ENCODE peak calls at places on chromosomes 13 and 19, in seven cellular contexts. L, C, N, J, W, S and Y are unnamed samples.

GRCh38 chr19:17679526-17680234 is 8.5 kb downstream of the UNC13A start:
- DNase-seq in S (no peak), J (no peak), C (no peak), L (no peak), N (no peak), W (no peak), Y (no peak)

GRCh38 chr13:90594694-90595093 is 752.8 kb upstream of the MIR17HG start:
- DNase-seq in C (no peak), W (no peak), S (no peak), J (no peak), L (no peak), N (no peak), Y (no peak)

GRCh38 chr13:96473463-96474157 is 383.7 kb downstream of the HS6ST3 start:
- DNase-seq in W (no peak), S (no peak), L (no peak), J (no peak), C (no peak), N (no peak), Y (no peak)

GRCh38 chr13:46295531-46296464 is 84.1 kb downstream of the LRRC63 start:
- DNase-seq in C (no peak), L (peak; percentile 4), W (no peak), J (no peak), N (peak; percentile 34), S (no peak), Y (no peak)

GRCh38 chr13:27820524-27821482 is 28.5 kb downstream of the GSX1 start:
- DNase-seq in N (no peak), J (no peak), C (no peak), W (no peak), L (no peak), S (no peak), Y (no peak)

GRCh38 chr13:112854321-112854720 is 114.7 kb upstream of the MCF2L start:
- DNase-seq in C (no peak), W (no peak), N (no peak), L (no peak), S (no peak), J (no peak), Y (no peak)

GRCh38 chr13:73695325-73695724 is 438.9 kb downstream of the KLF12 start:
- DNase-seq in S (no peak), C (no peak), J (no peak), N (no peak), W (no peak), L (no peak), Y (no peak)

GRCh38 chr13:26941345-26942174 is 181.0 kb upstream of the GPR12 start:
- DNase-seq in N (no peak), L (no peak), J (no peak), S (no peak), W (no peak), C (no peak), Y (no peak)

GRCh38 chr19:49117677-49118564 is 1.0 kb downstream of the C19orf73 start:
- DNase-seq in C (peak; percentile 52), L (no peak), J (no peak), S (peak; percentile 44), N (no peak), W (peak; percentile 36), Y (no peak)

GRCh38 chr19:55831846-55832245 is at the start of gene NLRP11:
- DNase-seq in N (no peak), L (no peak), W (no peak), C (no peak), J (no peak), S (no peak), Y (no peak)

GRCh38 chr19:45098521-45099464 is 5.8 kb downstream of the PPP1R37 start:
- DNase-seq in W (peak; percentile 45), L (peak; percentile 23), J (no peak), S (peak; percentile 58), C (no peak), N (peak; percentile 79), Y (peak; percentile 52)

GRCh38 chr19:10517760-10518443 is 655 bp upstream of the S1PR5 start:
- DNase-seq in N (no peak), L (no peak), C (no peak), W (no peak), S (no peak), J (no peak), Y (no peak)

GRCh38 chr13:66805657-66806056 is 424.5 kb downstream of the PCDH9 start:
- DNase-seq in N (peak; percentile 35), C (no peak), S (peak; percentile 10), J (no peak), W (no peak), L (peak; percentile 1), Y (no peak)

GRCh38 chr19:6125571-6125989 is 9.9 kb upstream of the ACSBG2 start:
- DNase-seq in C (peak; percentile 54), S (peak; percentile 48), J (no peak), N (peak; percentile 69), W (peak; percentile 47), L (peak; percentile 58), Y (peak; percentile 35)

GRCh38 chr13:99218969-99219368 is 18.3 kb downstream of the UBAC2 start:
- DNase-seq in S (no peak), L (no peak), N (no peak), J (no peak), W (no peak), C (no peak), Y (no peak)
- H3K4me3 ChIP-seq in S (no peak overlapping the region), L (no peak overlapping the region), N (no peak overlapping the region), J (no peak overlapping the region), W (peak overlapping the region; percentile 1), C (no peak overlapping the region), Y (peak overlapping the region; percentile 29)

DNA sequence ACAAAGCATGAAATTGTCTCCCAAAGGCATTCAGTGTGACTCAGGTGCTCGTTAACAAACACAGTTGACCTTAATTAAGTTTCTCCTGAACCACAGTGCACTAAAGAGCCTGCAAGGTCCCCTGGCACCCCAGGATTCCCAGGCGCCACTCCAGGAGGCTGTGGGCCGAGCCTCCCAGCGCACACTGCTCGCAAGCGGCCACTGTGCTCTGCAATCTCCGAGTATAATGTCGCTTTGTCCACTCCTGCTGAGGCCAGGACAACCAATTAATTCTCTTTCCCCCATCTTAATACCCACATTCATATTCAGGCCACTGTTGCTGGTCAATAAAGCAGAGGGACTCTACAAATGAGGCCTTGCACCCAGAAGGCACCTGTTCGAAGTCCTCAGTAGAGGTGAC is 8.8 kb downstream of the RAB20 start:
- DNase-seq in S (no peak), C (no peak), W (no peak), J (no peak), N (no peak), L (no peak), Y (no peak)
- H3K4me1 ChIP-seq in S (no peaks in the 10 kb centered on the region), C (peaks cover 24% of the 10 kb centered on the region), W (peaks cover 28% of the 10 kb centered on the region), J (peaks cover 4% of the 10 kb centered on the region), N (peaks cover 67% of the 10 kb centered on the region), L (peaks cover 25% of the 10 kb centered on the region), Y (no peaks in the 10 kb centered on the region)

GRCh38 chr19:12881172-12881808 is at the start of gene DNASE2:
- DNase-seq in N (peak; percentile 98), S (peak; percentile 96), C (peak; percentile 95), J (peak; percentile 88), W (peak; percentile 96), L (peak; percentile 99), Y (peak; percentile 96)
- H3K4me3 ChIP-seq in N (peak within 1 kb of the TSS; percentile 69), S (peak within 1 kb of the TSS; percentile 63), C (peak within 1 kb of the TSS; percentile 63), J (peak within 1 kb of the TSS; percentile 96), W (peak within 1 kb of the TSS; percentile 74), L (peak within 1 kb of the TSS; percentile 72), Y (peak within 1 kb of the TSS; percentile 79)

DNA sequence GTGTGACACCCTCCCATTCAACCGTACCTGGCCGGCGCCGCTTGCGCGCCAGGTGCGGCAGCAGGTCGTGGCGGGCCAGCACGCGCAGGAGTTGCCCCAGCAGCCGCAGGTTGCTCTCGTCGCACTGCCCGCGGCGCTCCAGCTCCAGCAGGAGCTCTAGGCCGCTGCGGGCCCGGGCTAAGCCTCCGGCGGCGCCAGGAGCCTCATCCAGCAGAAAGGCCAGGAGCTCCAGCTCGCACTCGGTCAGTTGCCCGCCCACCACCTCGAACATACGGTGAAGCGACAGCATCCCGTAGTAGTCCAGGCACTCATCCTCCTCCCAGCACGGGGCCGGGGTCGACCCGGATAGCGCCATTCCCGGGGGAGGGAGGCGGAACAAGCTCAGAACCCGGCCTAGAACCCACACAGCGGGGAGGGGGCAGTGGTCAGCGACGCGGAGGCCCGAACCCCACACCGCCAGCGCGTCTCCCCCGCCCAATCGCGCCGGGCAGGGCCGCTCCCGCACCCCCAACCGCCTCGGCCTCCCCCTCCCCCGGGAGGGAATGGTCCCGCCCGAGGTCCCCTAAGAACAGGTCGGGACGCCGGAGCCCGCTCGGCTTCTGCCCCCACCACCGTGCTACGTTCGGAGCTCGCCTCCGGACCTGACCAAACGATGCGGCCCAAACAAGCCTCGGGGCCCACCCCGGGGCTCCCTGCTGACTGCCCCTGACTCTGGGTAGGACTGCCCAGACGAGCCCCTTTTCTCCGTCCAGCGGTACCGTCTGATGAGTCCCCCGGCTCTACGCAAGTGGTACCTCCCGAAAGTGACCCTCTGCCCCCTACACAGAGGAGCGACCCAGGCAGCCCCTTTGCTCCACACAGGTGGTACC is 590 bp downstream of the DEDD2 start:
- DNase-seq in J (no peak), W (peak; percentile 46), L (peak; percentile 47), C (peak; percentile 75), N (peak; percentile 51), S (peak; percentile 43), Y (peak; percentile 78)
- H3K4me1 ChIP-seq in J (peaks cover 25% of the 10 kb centered on the region), W (peaks cover 60% of the 10 kb centered on the region), L (peaks cover 33% of the 10 kb centered on the region), C (peaks cover 34% of the 10 kb centered on the region), N (peaks cover 57% of the 10 kb centered on the region), S (peaks cover 31% of the 10 kb centered on the region), Y (peaks cover 42% of the 10 kb centered on the region)

DNA sequence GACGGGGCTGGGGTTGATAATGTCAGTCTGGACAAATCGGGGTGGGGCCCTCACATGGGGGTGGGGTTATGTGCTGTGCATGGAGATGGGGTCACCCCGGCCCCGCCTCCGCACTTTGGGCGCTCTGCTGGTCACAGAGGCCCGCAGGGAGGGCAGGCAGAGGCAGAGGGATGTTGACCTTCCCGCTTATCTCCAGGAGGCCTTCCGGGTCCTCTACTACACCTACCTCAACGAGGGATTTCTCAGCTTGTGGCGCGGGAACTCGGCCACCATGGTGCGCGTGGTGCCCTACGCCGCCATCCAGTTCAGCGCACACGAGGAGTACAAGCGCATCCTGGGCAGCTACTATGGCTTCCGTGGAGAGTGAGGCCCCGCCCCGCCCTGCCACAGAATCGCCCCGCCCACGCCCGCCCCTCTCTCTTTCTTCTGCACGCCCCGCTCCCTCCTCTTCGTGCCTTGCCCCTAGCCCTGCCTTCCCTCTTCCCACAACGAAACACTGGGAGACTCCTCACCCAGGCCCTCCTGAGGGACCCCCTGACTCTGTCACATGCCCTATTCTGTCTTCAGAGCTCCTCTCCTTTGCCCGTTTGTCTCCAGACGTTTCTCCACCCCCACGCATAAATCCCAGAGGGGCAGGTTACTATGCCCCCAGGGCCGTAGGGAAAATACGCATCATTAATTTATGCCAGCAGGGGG is 32.8 kb downstream of the TMEM161A start:
- DNase-seq in L (peak; percentile 86), W (peak; percentile 70), C (peak; percentile 75), J (no peak), S (peak; percentile 41), N (peak; percentile 51), Y (no peak)
- H3K4me3 ChIP-seq in L (peak overlapping the region; percentile 26), W (peak overlapping the region; percentile 58), C (no peak overlapping the region), J (peak overlapping the region; percentile 25), S (no peak overlapping the region), N (peak overlapping the region; percentile 35), Y (peak overlapping the region; percentile 36)

DNA sequence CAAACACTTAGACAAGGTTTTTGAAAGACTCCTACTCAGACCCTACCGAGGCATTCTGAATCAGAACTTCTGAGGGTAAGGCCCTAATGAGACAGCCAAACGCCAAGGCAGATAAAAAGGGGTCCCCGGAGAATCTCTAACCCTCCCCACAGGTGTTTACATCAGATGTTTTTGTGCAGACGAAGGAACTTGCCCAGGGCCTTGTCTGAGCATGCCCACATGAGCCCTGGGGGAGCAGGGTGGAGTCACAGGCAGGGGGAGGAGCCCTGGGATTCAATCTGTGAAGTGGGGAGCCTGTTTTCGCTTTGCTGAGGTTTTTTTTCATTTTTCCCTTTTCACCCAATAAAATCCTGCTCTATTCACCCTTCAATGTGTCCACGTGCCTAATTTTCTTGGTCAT is 61.6 kb upstream of the MED4 start:
- DNase-seq in S (peak; percentile 21), J (no peak), L (peak; percentile 8), W (no peak), C (peak; percentile 59), N (peak; percentile 30), Y (no peak)
- H3K4me1 ChIP-seq in S (no peaks in the 10 kb centered on the region), J (peaks cover 3% of the 10 kb centered on the region), L (no peaks in the 10 kb centered on the region), W (peaks cover 12% of the 10 kb centered on the region), C (no peaks in the 10 kb centered on the region), N (peaks cover 19% of the 10 kb centered on the region), Y (no peaks in the 10 kb centered on the region)